ENCODE peak calls at places on chromosomes 5 and 9, in four cellular contexts. R, V, J and P are unnamed samples.

GRCh38 chr9:83304686-83305085 is 233.5 kb downstream of the FRMD3 start:
- DNase-seq in R (peak), V (peak), J (peak), P (no peak)

GRCh38 chr5:36875789-36876388 is 680 bp upstream of the NIPBL start:
- DNase-seq in R (peak), V (peak), J (peak), P (peak)

GRCh38 chr9:20552874-20553624 is 69.2 kb downstream of the MLLT3 start:
- DNase-seq in R (no peak), V (peak), J (no peak), P (no peak)

GRCh38 chr9:13427587-13427986 is 148.1 kb upstream of the MPDZ start:
- DNase-seq in R (no peak), V (peak), J (no peak), P (peak)

GRCh38 chr5:74257645-74258328 is 382.7 kb downstream of the ENC1 start:
- DNase-seq in R (peak), V (no peak), J (peak), P (no peak)

GRCh38 chr5:136026636-136027035 is 2.2 kb upstream of the TGFBI start:
- DNase-seq in R (no peak), V (no peak), J (no peak), P (no peak)

GRCh38 chr9:109409998-109410397 is 88.1 kb downstream of the PTPN3 start:
- DNase-seq in R (no peak), V (no peak), J (no peak), P (no peak)

GRCh38 chr5:103308774-103309173 is 50.2 kb downstream of the MACIR start:
- DNase-seq in R (no peak), V (no peak), J (no peak), P (no peak)

GRCh38 chr9:108093773-108094675 is 604.5 kb upstream of the KLF4 start:
- DNase-seq in R (no peak), V (no peak), J (no peak), P (peak)

GRCh38 chr5:149453618-149454415 is 74.7 kb upstream of the IL17B start:
- DNase-seq in R (no peak), V (no peak), J (no peak), P (no peak)

GRCh38 chr9:12818431-12819000 is 43.7 kb downstream of the LURAP1L start:
- DNase-seq in R (no peak), V (no peak), J (no peak), P (no peak)

GRCh38 chr9:111731916-111732315 is 62.8 kb downstream of the SHOC1 start:
- DNase-seq in R (no peak), V (no peak), J (no peak), P (peak)

GRCh38 chr5:171543486-171543885 is 124.0 kb downstream of the FGF18 start:
- DNase-seq in R (no peak), V (no peak), J (no peak), P (no peak)

GRCh38 chr5:147857302-147858129 is 21.0 kb upstream of the SCGB3A2 start:
- DNase-seq in R (peak), V (no peak), J (peak), P (peak)

GRCh38 chr9:123157216-123157615 is 111.2 kb downstream of the STRBP start:
- DNase-seq in R (no peak), V (no peak), J (no peak), P (no peak)

GRCh38 chr5:130526708-130527107 is 622.4 kb downstream of the CHSY3 start:
- DNase-seq in R (peak), V (no peak), J (no peak), P (no peak)

GRCh38 chr5:144484124-144484897 is 313.6 kb downstream of the KCTD16 start:
- DNase-seq in R (no peak), V (no peak), J (no peak), P (no peak)

GRCh38 chr5:181215997-181216982 is 6.8 kb upstream of the TRIM41 start:
- DNase-seq in R (no peak), V (no peak), J (no peak), P (no peak)

GRCh38 chr5:171367424-171368370 is 20.0 kb upstream of the NPM1 start:
- DNase-seq in R (no peak), V (no peak), J (no peak), P (no peak)

GRCh38 chr9:12702160-12702758 is 9.1 kb downstream of the TYRP1 start:
- DNase-seq in R (peak), V (no peak), J (peak), P (peak)

DNA sequence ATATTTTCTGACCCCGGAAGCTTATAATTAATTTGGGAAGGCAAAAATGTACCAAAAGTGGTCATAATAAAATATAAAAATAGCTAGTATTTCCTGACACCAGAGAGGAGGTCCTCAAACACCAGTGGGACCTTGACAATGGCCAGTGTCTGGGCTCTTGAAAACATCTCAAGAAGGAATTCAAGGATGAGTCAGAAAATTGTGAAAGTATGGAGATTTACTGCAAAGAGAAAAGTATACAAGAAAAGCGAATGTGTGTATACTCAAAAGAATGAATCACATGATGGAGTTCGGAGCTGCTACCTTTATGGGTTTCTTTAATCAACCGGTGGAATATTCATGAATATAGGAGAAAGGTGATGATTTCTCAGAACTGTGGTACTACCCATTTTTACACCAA is 1709.0 kb upstream of the WWC1 start:
- DNase-seq in R (no peak), V (no peak), J (no peak), P (no peak)
- TF ChIP-seq CTCF in R (no peak), V (no peak), J (no peak), P (no peak)

GRCh38 chr9:128056086-128056485 is 11.0 kb downstream of the NAIF1 start:
- DNase-seq in R (no peak), V (no peak), J (peak), P (no peak)
- H3K27ac ChIP-seq in R (peak), V (peak), J (peak), P (no peak)

GRCh38 chr9:15617782-15618181 is 64.9 kb downstream of the CCDC171 start:
- DNase-seq in R (no peak), V (no peak), J (no peak), P (no peak)

GRCh38 chr9:15618540-15619331 is 65.9 kb downstream of the CCDC171 start:
- DNase-seq in R (no peak), V (no peak), J (no peak), P (no peak)

DNA sequence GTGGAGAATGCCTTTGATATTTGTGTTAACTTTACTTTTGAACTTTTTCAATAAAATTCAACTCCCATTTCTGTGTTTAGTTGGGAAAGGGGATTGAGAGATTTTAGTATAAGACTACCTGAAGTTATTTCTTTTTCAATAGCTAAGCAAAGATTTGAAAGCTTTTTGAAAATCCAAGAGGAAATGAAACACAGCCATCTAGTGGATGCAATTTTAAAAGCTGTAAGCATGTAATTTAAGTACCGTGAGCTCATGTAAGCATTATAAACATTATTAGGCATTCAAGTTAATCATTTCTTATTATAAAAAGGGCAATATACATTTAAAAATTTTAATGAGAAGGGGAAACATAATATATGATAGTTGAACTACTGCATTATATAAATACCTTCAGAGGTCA is 69.8 kb downstream of the CCDC171 start:
- DNase-seq in R (no peak), V (no peak), J (no peak), P (no peak)
- TF ChIP-seq CTCF in R (peak), V (no peak), J (peak), P (peak)

DNA sequence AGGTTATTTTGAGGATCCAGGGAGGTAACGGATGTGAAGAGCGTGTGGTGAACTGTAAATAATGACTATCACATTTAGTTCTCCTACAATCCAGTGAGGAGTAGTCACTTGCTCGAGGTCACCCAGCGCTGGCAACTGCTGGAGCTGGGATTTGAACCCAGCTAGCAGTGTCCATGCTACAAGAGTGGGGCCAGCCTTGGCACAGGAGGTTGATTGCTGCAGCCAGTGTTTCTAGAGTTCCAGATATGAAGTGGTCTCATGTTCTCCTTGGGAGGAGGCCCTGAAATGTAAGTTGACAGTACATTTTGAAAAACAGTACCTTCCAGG is 765 bp downstream of the CCDC107 start:
- DNase-seq in R (no peak), V (no peak), J (peak), P (no peak)
- H3K27ac ChIP-seq in R (peak), V (peak), J (peak), P (peak)

DNA sequence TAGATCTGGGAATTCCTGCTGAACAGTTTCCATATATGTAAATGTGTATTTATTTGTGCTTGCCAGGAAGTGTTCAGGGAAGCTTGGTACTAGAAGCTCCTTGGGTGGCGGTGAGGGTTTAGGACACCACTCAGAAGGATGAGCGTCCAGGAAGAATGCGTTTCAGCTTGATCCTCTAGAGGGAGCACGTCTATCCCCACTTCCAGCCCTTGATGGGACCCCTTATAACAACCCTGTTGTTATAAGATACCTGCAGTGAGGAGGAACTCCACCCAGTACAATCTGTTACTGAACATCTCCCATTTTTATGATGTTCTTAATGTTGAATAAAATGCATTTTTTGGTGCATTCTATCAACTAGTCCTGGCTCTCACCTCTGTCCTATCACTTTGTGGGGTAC is 88.9 kb downstream of the CYFIP2 start:
- DNase-seq in R (no peak), V (no peak), J (no peak), P (no peak)
- TF ChIP-seq CTCF in R (no peak), V (no peak), J (no peak), P (no peak)

DNA sequence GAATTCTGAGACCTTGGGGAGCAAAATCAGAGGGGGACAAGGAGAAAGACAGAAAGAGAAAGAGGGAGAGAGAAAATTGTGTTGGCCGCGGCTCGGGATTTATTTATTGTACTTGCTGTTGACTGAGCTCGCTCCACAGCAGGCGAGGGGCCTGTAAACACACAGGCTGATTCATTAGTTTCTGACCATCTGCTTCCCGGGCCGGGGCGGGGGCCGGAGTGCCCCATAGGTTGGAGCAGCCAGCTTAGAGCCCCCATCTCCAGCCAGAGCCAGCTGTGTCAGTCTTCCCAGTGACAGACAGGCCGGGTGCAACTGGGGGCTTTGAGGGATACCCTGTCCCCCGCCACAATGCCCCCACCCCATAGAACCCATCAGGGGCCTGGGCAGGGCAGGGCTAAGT is 30.9 kb downstream of the NTNG2 start:
- DNase-seq in R (no peak), V (no peak), J (no peak), P (no peak)
- H3K27ac ChIP-seq in R (no peak), V (no peak), J (no peak), P (no peak)